ENCODE peak calls at places on chromosomes 11 and 22, in five cellular contexts. J is HAP-1, K is DND-41, N is stomach, Z is neural progenitor cell. L is an unnamed sample.

GRCh38 chr22:32985899-32986772 is 72.0 kb downstream of the SYN3 start:
- DNase-seq in J (peak; percentile 82), K (peak; percentile 52), N (peak; percentile 58), Z (peak; percentile 88), L (peak; percentile 29)

GRCh38 chr22:34688825-34689224 is 377.1 kb upstream of the ISX start:
- DNase-seq in J (no peak), K (no peak), N (no peak), Z (peak; percentile 20), L (no peak)

GRCh38 chr11:30149998-30150397 is 80.8 kb upstream of the FSHB start:
- DNase-seq in J (no peak), K (no peak), N (no peak), Z (no peak), L (no peak)

GRCh38 chr11:61699737-61700160 is 19.6 kb downstream of the DAGLA start:
- DNase-seq in J (no peak), K (no peak), N (peak; percentile 85), Z (no peak), L (no peak)

GRCh38 chr11:71458146-71459070 is 5.4 kb downstream of the NADSYN1 start:
- DNase-seq in J (no peak), K (no peak), N (no peak), Z (no peak), L (no peak)

GRCh38 chr11:33668951-33669596 is 31.6 kb downstream of the C11orf91 start:
- DNase-seq in J (peak; percentile 58), K (no peak), N (no peak), Z (no peak), L (no peak)

GRCh38 chr11:119809346-119809745 is 80.3 kb upstream of the NECTIN1 start:
- DNase-seq in J (no peak), K (no peak), N (no peak), Z (no peak), L (no peak)

GRCh38 chr22:36540867-36541642 is 12.1 kb upstream of the EIF3D start:
- DNase-seq in J (no peak), K (no peak), N (no peak), Z (no peak), L (no peak)

GRCh38 chr22:31192513-31192912 is 19.6 kb upstream of the LIMK2 start:
- DNase-seq in J (no peak), K (no peak), N (no peak), Z (no peak), L (no peak)

DNA sequence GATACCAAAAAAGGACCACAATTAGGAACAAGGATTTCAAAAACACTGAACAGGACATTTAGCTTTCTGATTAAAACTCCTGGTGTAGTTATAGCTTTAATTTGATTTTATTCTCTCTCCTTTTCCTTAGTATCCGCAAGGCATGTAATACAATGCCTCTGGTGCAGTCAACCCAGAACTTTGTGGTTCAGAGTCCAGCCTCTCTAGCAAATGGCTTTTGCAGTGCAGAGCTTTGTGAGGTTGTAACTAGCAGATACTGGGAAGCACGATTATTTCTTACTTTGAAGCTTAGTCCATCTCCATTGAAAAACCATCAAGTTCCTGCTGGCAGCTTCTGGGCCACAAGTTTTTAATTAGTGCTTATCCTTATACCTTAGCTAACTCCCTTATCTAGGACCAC is 79.8 kb downstream of the GRIA4 start:
- DNase-seq in J (no peak), K (no peak), N (no peak), Z (no peak), L (no peak)
- H3K4me3 ChIP-seq in J (no peak overlapping the region), K (no peak overlapping the region), N (no peak overlapping the region), Z (no peak overlapping the region), L (no peak overlapping the region)

DNA sequence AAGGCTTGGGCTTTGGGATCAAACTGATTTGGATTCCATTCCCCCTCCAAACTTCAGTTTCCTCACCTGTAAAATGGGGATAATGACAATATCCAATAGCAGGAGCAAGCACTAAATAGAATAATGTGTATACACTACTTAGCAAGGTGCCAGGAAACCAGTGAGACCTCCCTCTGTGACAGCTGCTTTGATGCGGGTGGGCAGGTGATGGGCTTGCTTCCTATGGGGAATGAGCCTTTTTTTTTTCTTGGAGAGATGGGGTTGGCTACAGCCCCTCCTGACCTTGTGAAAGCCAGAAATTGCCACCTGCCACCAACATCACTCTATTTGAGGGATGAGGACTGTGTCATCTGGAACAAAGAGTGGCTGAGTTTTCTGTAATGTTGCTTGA is 1.1 kb downstream of the CD82 start:
- DNase-seq in J (no peak), K (peak; percentile 63), N (no peak), Z (no peak), L (no peak)
- H3K4me1 ChIP-seq in J (peaks cover 7% of the 10 kb centered on the region), K (peaks cover 70% of the 10 kb centered on the region), N (peaks cover 74% of the 10 kb centered on the region), Z (peaks cover 14% of the 10 kb centered on the region), L (peaks cover 54% of the 10 kb centered on the region)

DNA sequence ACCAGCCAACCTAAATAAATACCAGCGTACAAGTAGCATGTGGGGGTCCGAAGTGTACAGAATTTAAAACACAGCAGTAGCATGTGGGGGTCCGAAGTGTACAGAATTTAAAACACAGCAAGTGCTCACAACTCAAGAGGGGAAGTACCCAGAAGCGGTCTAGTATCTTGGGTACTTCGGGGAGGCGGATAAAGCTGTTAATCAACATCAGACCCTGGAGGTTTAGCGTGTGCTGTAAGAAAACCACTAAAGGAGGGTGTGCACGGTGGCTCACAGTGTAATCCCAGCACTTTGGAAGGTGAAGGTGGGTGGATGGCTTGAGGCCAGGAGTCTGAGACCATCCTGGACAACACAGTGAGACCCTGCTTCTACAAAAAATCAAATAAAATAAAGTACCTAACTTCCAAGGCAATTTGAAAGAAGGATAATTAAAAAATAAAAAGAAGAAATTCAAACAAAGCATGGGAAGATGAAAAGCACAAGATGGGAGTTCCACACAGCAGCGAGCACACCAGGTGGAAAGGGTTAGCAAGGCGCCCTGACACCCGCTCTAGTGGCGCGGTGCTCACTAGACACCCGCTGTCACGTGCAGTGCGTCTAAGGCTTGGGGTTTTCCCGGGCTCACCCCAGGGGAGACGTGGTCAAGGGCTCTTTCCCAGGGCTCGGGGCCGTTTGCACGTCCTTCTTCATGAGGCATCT is 35.0 kb upstream of the MOB2 start:
- DNase-seq in J (no peak), K (no peak), N (no peak), Z (no peak), L (no peak)
- H3K4me3 ChIP-seq in J (no peak overlapping the region), K (no peak overlapping the region), N (no peak overlapping the region), Z (no peak overlapping the region), L (no peak overlapping the region)

GRCh38 chr22:17780116-17780740 is 6.0 kb upstream of the BID start:
- DNase-seq in J (no peak), K (peak; percentile 83), N (no peak), Z (no peak), L (no peak)
- H3K4me1 ChIP-seq in J (no peaks in the 10 kb centered on the region), K (peaks cover 68% of the 10 kb centered on the region), N (peaks cover 23% of the 10 kb centered on the region), Z (peaks cover 2% of the 10 kb centered on the region), L (peaks cover 55% of the 10 kb centered on the region)

GRCh38 chr22:43482310-43482625 is 70.5 kb downstream of the MPPED1 start:
- DNase-seq in J (no peak), K (no peak), N (no peak), Z (no peak), L (no peak)

GRCh38 chr22:43483669-43484068 is 71.9 kb downstream of the MPPED1 start:
- DNase-seq in J (no peak), K (no peak), N (no peak), Z (no peak), L (no peak)

GRCh38 chr22:43479962-43480361 is 68.1 kb downstream of the MPPED1 start:
- DNase-seq in J (no peak), K (peak; percentile 7), N (no peak), Z (no peak), L (no peak)

GRCh38 chr22:43483266-43483665 is 71.5 kb downstream of the MPPED1 start:
- DNase-seq in J (no peak), K (no peak), N (no peak), Z (no peak), L (no peak)

GRCh38 chr22:43481528-43482309 is 69.9 kb downstream of the MPPED1 start:
- DNase-seq in J (no peak), K (peak; percentile 17), N (peak; percentile 37), Z (peak; percentile 29), L (no peak)
- H3K4me3 ChIP-seq in J (no peak overlapping the region), K (no peak overlapping the region), N (no peak overlapping the region), Z (no peak overlapping the region), L (peak overlapping the region; percentile 34)

GRCh38 chr11:116829525-116830183 is at the start of gene APOC3:
- DNase-seq in J (no peak), K (no peak), N (no peak), Z (no peak), L (no peak)

GRCh38 chr11:116831790-116832349 is 2.2 kb downstream of the APOC3 start:
- DNase-seq in J (no peak), K (no peak), N (no peak), Z (no peak), L (no peak)

GRCh38 chr11:116832350-116833290 is 2.9 kb downstream of the APOC3 start:
- DNase-seq in J (no peak), K (no peak), N (peak; percentile 64), Z (no peak), L (no peak)

GRCh38 chr11:116828632-116829524 is 829 bp upstream of the APOC3 start:
- DNase-seq in J (no peak), K (no peak), N (no peak), Z (no peak), L (no peak)

GRCh38 chr11:116830184-116830912 is 641 bp downstream of the APOC3 start:
- DNase-seq in J (no peak), K (no peak), N (no peak), Z (no peak), L (no peak)
- H3K4me1 ChIP-seq in J (peaks cover 3% of the 10 kb centered on the region), K (peaks cover 7% of the 10 kb centered on the region), N (peaks cover 7% of the 10 kb centered on the region), Z (peaks cover 10% of the 10 kb centered on the region), L (peaks cover 3% of the 10 kb centered on the region)

GRCh38 chr11:77106759-77107158 is 4.1 kb downstream of the OMP start:
- DNase-seq in J (no peak), K (no peak), N (no peak), Z (no peak), L (no peak)

GRCh38 chr11:77107950-77108349 is 5.3 kb downstream of the OMP start:
- DNase-seq in J (no peak), K (no peak), N (peak; percentile 81), Z (no peak), L (no peak)

GRCh38 chr11:77104727-77105126 is 2.1 kb downstream of the OMP start:
- DNase-seq in J (no peak), K (no peak), N (no peak), Z (no peak), L (no peak)

GRCh38 chr11:77108436-77108835 is 5.8 kb downstream of the OMP start:
- DNase-seq in J (no peak), K (no peak), N (no peak), Z (no peak), L (no peak)

DNA sequence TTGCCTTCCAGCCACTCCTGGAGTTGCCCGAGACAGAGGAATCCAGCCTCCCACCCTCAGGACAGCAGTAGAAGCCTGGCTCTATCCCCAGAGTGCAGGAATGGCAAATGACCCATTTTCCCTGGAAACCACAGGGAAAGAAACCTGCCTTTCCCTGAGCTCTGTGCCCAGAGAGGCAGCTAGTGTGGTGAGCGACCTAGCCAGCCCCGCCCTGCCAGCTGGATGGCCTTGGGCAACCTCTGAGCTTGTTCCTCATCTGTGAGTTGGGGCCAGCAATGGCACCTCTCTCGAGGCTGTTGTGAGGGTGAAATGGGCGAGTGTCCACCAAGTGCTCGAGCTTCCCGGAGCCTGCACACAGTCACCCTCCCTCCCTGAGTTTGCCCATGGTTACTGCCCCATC is 3.7 kb downstream of the OMP start:
- DNase-seq in J (no peak), K (no peak), N (no peak), Z (no peak), L (no peak)
- H3K4me3 ChIP-seq in J (no peak overlapping the region), K (no peak overlapping the region), N (no peak overlapping the region), Z (no peak overlapping the region), L (no peak overlapping the region)

L was measured in naive thymus-derived CD4-positive, alpha-beta T cell.